ENCODE peak calls at places on chromosomes 6 and 20, in ten cellular contexts. P is thoracic aorta; R is psoas muscle; W is CD4-positive, CD25-positive, alpha-beta regulatory T cell; A is uterus; N is mammary epithelial cell; S is SJSA1; L is IMR-90; H is cardiac muscle cell; T is A673. J is an unnamed sample.

GRCh38 chr6:78010130-78010529 is 357.3 kb downstream of the MEI4 start:
- DNase-seq in P (no peak), R (no peak), W (no peak), A (no peak), N (no peak), S (no peak), L (no peak), H (no peak), T (no peak), J (no peak)

GRCh38 chr6:147205690-147206600 is 1.7 kb downstream of the STXBP5 start:
- DNase-seq in P (no peak), R (no peak), W (no peak), A (no peak), N (peak; percentile 71), S (no peak), L (peak; percentile 5), H (peak; percentile 69), T (no peak), J (no peak)

GRCh38 chr6:41505084-41506049 is 40.8 kb upstream of the FOXP4 start:
- DNase-seq in P (peak; percentile 40), R (peak; percentile 78), W (no peak), A (peak; percentile 93), N (peak; percentile 27), S (peak; percentile 96), L (peak; percentile 88), H (peak; percentile 92), T (peak; percentile 45), J (peak; percentile 80)

GRCh38 chr20:33871362-33871761 is 60.2 kb downstream of the CHMP4B start:
- DNase-seq in P (no peak), R (no peak), W (no peak), A (peak; percentile 32), N (no peak), S (no peak), L (peak; percentile 31), H (peak; percentile 50), T (no peak), J (no peak)

GRCh38 chr6:152471459-152472070 is 165.6 kb downstream of the SYNE1 start:
- DNase-seq in P (no peak), R (no peak), W (no peak), A (no peak), N (no peak), S (no peak), L (peak; percentile 49), H (no peak), T (no peak), J (no peak)

GRCh38 chr6:18395851-18396187 is 8.7 kb downstream of the RNF144B start:
- DNase-seq in P (no peak), R (no peak), W (no peak), A (no peak), N (no peak), S (no peak), L (peak; percentile 23), H (no peak), T (no peak), J (no peak)

GRCh38 chr6:119077643-119078448 is 618 bp downstream of the FAM184A start:
- DNase-seq in P (no peak), R (no peak), W (peak; percentile 67), A (peak; percentile 26), N (peak; percentile 18), S (no peak), L (no peak), H (peak; percentile 15), T (peak; percentile 8), J (peak; percentile 71)

GRCh38 chr6:32879691-32880090 is 25.7 kb downstream of the PSMB9 start:
- DNase-seq in P (no peak), R (no peak), W (no peak), A (no peak), N (no peak), S (no peak), L (no peak), H (no peak), T (no peak), J (no peak)

GRCh38 chr6:142846883-142847287 is 98.1 kb downstream of the HIVEP2 start:
- DNase-seq in P (peak; percentile 41), R (peak; percentile 57), W (no peak), A (peak; percentile 34), N (peak; percentile 83), S (peak; percentile 70), L (peak; percentile 95), H (peak; percentile 67), T (peak; percentile 22), J (peak; percentile 66)

GRCh38 chr20:4147319-4147718 is 132.0 kb upstream of the RNF24 start:
- DNase-seq in P (no peak), R (no peak), W (no peak), A (no peak), N (no peak), S (no peak), L (no peak), H (no peak), T (no peak), J (peak; percentile 8)

GRCh38 chr6:28758818-28759235 is 165.0 kb downstream of the TRIM27 start:
- DNase-seq in P (no peak), R (no peak), W (no peak), A (no peak), N (no peak), S (no peak), L (no peak), H (no peak), T (no peak), J (no peak)

GRCh38 chr6:13531956-13532355 is 42.4 kb upstream of the SIRT5 start:
- DNase-seq in P (no peak), R (no peak), W (no peak), A (no peak), N (no peak), S (no peak), L (no peak), H (no peak), T (peak; percentile 6), J (no peak)

GRCh38 chr20:63006611-63007471 is at the start of gene BHLHE23:
- DNase-seq in P (no peak), R (no peak), W (no peak), A (no peak), N (no peak), S (no peak), L (no peak), H (peak; percentile 12), T (peak; percentile 60), J (no peak)

GRCh38 chr20:20663841-20664240 is 48.6 kb downstream of the RALGAPA2 start:
- DNase-seq in P (no peak), R (no peak), W (no peak), A (no peak), N (peak; percentile 43), S (no peak), L (no peak), H (peak; percentile 3), T (no peak), J (no peak)

GRCh38 chr20:20655883-20656282 is 56.6 kb downstream of the RALGAPA2 start:
- DNase-seq in P (no peak), R (no peak), W (no peak), A (no peak), N (no peak), S (no peak), L (no peak), H (no peak), T (no peak), J (no peak)

GRCh38 chr20:20658871-20659415 is 53.5 kb downstream of the RALGAPA2 start:
- DNase-seq in P (no peak), R (no peak), W (no peak), A (no peak), N (no peak), S (no peak), L (no peak), H (no peak), T (no peak), J (no peak)

GRCh38 chr20:20657092-20657491 is 55.4 kb downstream of the RALGAPA2 start:
- DNase-seq in P (no peak), R (no peak), W (no peak), A (no peak), N (no peak), S (no peak), L (no peak), H (no peak), T (no peak), J (no peak)

DNA sequence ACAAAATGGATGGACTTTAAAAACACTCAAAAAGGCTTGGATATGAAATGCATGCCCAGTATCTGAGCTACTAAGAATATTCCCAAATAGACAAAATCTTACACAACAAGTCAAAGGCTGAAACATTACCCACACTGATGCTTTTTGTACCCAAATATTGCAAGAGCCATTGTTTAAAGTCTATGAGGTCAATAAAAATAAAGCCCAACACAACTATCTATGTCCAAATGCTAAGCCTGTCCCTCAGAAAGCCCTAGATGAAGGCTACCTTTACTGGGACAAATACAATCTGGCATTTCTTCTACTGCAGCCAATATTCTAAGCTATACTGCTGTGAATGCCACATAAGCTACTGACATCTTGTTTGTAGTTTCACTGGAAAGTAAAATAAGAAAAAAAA is 54.3 kb downstream of the RALGAPA2 start:
- DNase-seq in P (no peak), R (no peak), W (no peak), A (no peak), N (no peak), S (no peak), L (no peak), H (no peak), T (no peak), J (no peak)
- H3K27ac ChIP-seq in P (no peak overlapping the region), R (no peak overlapping the region), W (no peak overlapping the region), A (no peak overlapping the region), N (no peak overlapping the region), S (no peak overlapping the region), L (no peak overlapping the region), H (no peak overlapping the region), T (no peak overlapping the region), J (no peak overlapping the region)

GRCh38 chr6:7050099-7050498 is 57.7 kb upstream of the RREB1 start:
- DNase-seq in P (no peak), R (no peak), W (no peak), A (no peak), N (no peak), S (no peak), L (no peak), H (no peak), T (no peak), J (no peak)
- H3K27ac ChIP-seq in P (no peak overlapping the region), R (peak overlapping the region; percentile 96), W (no peak overlapping the region), A (no peak overlapping the region), N (no peak overlapping the region), S (no peak overlapping the region), L (no peak overlapping the region), H (no peak overlapping the region), T (no peak overlapping the region), J (no peak overlapping the region)

DNA sequence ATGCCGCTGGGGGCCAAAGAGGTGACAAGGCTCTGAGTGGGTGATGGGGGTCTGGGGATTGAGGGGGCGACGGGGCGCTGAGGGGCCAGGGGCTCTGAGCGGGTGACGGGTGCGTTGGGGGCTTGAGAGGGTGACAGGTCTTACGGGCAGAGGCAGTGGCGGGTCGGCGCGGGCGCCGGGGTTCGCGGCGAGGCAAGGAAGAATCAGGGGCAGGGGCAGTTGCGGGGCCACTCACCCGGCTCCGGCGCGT is 146 bp downstream of the ZNFX1 start:
- DNase-seq in P (no peak), R (no peak), W (no peak), A (no peak), N (no peak), S (no peak), L (no peak), H (no peak), T (no peak), J (no peak)
- H3K27ac ChIP-seq in P (peak overlapping the region; percentile 92), R (peak overlapping the region; percentile 92), W (peak overlapping the region; percentile 95), A (peak overlapping the region; percentile 99), N (peak overlapping the region; percentile 79), S (peak overlapping the region; percentile 91), L (peak overlapping the region; percentile 85), H (peak overlapping the region; percentile 94), T (peak overlapping the region; percentile 94), J (peak overlapping the region; percentile 92)

DNA sequence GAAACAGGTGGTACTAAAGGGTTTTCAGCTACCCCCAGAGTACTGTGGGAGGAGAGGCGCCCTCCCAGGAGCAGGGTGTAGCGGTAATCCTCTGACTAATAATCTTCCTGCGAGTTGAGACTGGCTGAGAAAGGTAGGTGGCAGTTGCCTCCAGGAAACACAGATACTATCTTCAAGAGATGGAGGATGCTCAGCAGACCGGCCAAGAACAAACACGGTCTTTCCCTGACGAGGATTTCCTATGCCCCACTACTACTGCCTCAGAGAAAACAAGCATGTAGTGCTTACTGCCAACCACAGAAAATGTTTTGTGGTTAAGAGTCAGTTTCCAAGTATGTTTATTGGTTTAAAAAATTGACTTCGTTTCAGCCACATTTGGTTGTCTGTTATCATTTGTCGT is 26.8 kb downstream of the C6orf89 start:
- DNase-seq in P (no peak), R (no peak), W (peak; percentile 86), A (no peak), N (peak; percentile 98), S (peak; percentile 71), L (peak; percentile 89), H (peak; percentile 72), T (no peak), J (no peak)
- H3K27ac ChIP-seq in P (no peak overlapping the region), R (no peak overlapping the region), W (peak overlapping the region; percentile 48), A (peak overlapping the region; percentile 2), N (no peak overlapping the region), S (peak overlapping the region; percentile 37), L (peak overlapping the region; percentile 2), H (no peak overlapping the region), T (no peak overlapping the region), J (no peak overlapping the region)

J was measured in tibial artery.